ENCODE peak calls at places on chromosomes 7 and 10, in five cellular contexts. One of them, this sample, is unnamed.

GRCh38 chr7:8564296-8564695 is 130.9 kb downstream of the NXPH1 start:
- DNase-seq in Calu3: no peak
- DNase-seq in HT1080: no peak
- DNase-seq in CD8-positive, alpha-beta T cell: no peak
- DNase-seq in psoas muscle: no peak
- DNase-seq in this sample: no peak

GRCh38 chr7:26091933-26092332 is 60.1 kb upstream of the NFE2L3 start:
- DNase-seq in Calu3: peak; percentile 69
- DNase-seq in CD8-positive, alpha-beta T cell: no peak
- DNase-seq in psoas muscle: no peak
- DNase-seq in HT1080: no peak
- DNase-seq in this sample: peak; percentile 21

GRCh38 chr10:119654540-119654939 is 3.4 kb downstream of the BAG3 start:
- DNase-seq in psoas muscle: peak; percentile 66
- DNase-seq in HT1080: peak; percentile 75
- DNase-seq in CD8-positive, alpha-beta T cell: no peak
- DNase-seq in Calu3: peak; percentile 9
- DNase-seq in this sample: peak; percentile 47

GRCh38 chr7:74164985-74165456 is 9.1 kb upstream of the EIF4H start:
- DNase-seq in psoas muscle: no peak
- DNase-seq in HT1080: no peak
- DNase-seq in CD8-positive, alpha-beta T cell: no peak
- DNase-seq in Calu3: no peak
- DNase-seq in this sample: no peak

GRCh38 chr10:16957038-16957437 is 139.8 kb upstream of the RSU1 start:
- DNase-seq in CD8-positive, alpha-beta T cell: no peak
- DNase-seq in psoas muscle: no peak
- DNase-seq in Calu3: no peak
- DNase-seq in HT1080: no peak
- DNase-seq in this sample: no peak

GRCh38 chr10:69814251-69814650 is 12.5 kb downstream of the COL13A1 start:
- DNase-seq in Calu3: no peak
- DNase-seq in CD8-positive, alpha-beta T cell: no peak
- DNase-seq in psoas muscle: no peak
- DNase-seq in HT1080: no peak
- DNase-seq in this sample: no peak

GRCh38 chr7:132112111-132112510 is 464.2 kb downstream of the PLXNA4 start:
- DNase-seq in psoas muscle: no peak
- DNase-seq in CD8-positive, alpha-beta T cell: no peak
- DNase-seq in HT1080: no peak
- DNase-seq in Calu3: no peak
- DNase-seq in this sample: no peak

GRCh38 chr7:128728608-128729007 is 10.6 kb upstream of the CALU start:
- DNase-seq in psoas muscle: no peak
- DNase-seq in CD8-positive, alpha-beta T cell: no peak
- DNase-seq in Calu3: no peak
- DNase-seq in HT1080: peak; percentile 45
- DNase-seq in this sample: no peak

GRCh38 chr7:140506788-140507464 is 27.6 kb upstream of the MKRN1 start:
- DNase-seq in CD8-positive, alpha-beta T cell: no peak
- DNase-seq in HT1080: peak; percentile 42
- DNase-seq in psoas muscle: peak; percentile 77
- DNase-seq in Calu3: no peak
- DNase-seq in this sample: no peak

GRCh38 chr7:122442929-122443328 is 138.4 kb upstream of the FEZF1 start:
- DNase-seq in CD8-positive, alpha-beta T cell: no peak
- DNase-seq in psoas muscle: no peak
- DNase-seq in Calu3: no peak
- DNase-seq in HT1080: no peak
- DNase-seq in this sample: no peak

GRCh38 chr10:121627810-121628209 is 29.6 kb upstream of the FGFR2 start:
- DNase-seq in HT1080: no peak
- DNase-seq in CD8-positive, alpha-beta T cell: no peak
- DNase-seq in Calu3: no peak
- DNase-seq in psoas muscle: no peak
- DNase-seq in this sample: no peak

GRCh38 chr10:131213651-131214505 is 97.6 kb downstream of the TCERG1L start:
- DNase-seq in CD8-positive, alpha-beta T cell: no peak
- DNase-seq in psoas muscle: peak; percentile 26
- DNase-seq in HT1080: no peak
- DNase-seq in Calu3: no peak
- DNase-seq in this sample: no peak